ENCODE peak calls at places on chromosomes 11 and 22, in ten cellular contexts. D, Z, J, S, I, N, Y, M, G and V are unnamed samples.

GRCh38 chr11:42025404-42025803 is 566.0 kb upstream of the LRRC4C start:
- DNase-seq in N (no peak), J (no peak), M (no peak), Z (no peak), S (no peak), G (no peak), I (no peak), Y (no peak), D (no peak), V (no peak)

GRCh38 chr11:68838572-68838964 is 3.1 kb downstream of the CPT1A start:
- DNase-seq in M (peak; percentile 64), J (peak; percentile 88), G (no peak), N (no peak), D (no peak), I (no peak), S (no peak), Y (peak; percentile 74), Z (no peak), V (no peak)

GRCh38 chr11:61297341-61297740 is 2.2 kb upstream of the VWCE start:
- DNase-seq in J (no peak), S (no peak), I (no peak), N (no peak), D (no peak), Z (no peak), M (no peak), Y (no peak), G (no peak), V (no peak)

GRCh38 chr22:48581821-48582469 is 1245.7 kb downstream of the BRD1 start:
- DNase-seq in G (no peak), M (no peak), Y (no peak), Z (no peak), N (no peak), I (no peak), D (no peak), J (no peak), S (no peak), V (no peak)

GRCh38 chr22:42928969-42929837 is 72.1 kb upstream of the ARFGAP3 start:
- DNase-seq in S (peak; percentile 83), Z (no peak), M (peak; percentile 47), G (no peak), D (no peak), Y (peak; percentile 72), I (no peak), J (no peak), N (no peak), V (no peak)

GRCh38 chr22:24107668-24108067 is 73.6 kb upstream of the SUSD2 start:
- DNase-seq in S (peak; percentile 88), G (no peak), I (peak; percentile 86), D (peak; percentile 87), M (peak; percentile 93), J (peak; percentile 97), Z (peak; percentile 71), N (no peak), Y (peak; percentile 94), V (peak; percentile 97)

GRCh38 chr11:34747261-34747660 is 126.4 kb downstream of the EHF start:
- DNase-seq in M (no peak), G (no peak), D (no peak), J (no peak), Z (no peak), N (no peak), S (no peak), I (no peak), Y (no peak), V (no peak)

GRCh38 chr11:59137190-59137589 is 5.5 kb upstream of the FAM111A start:
- DNase-seq in G (no peak), N (no peak), Z (no peak), I (no peak), D (no peak), Y (no peak), S (no peak), J (no peak), M (no peak), V (no peak)

GRCh38 chr11:116885951-116886629 is 48.7 kb upstream of the APOA1 start:
- DNase-seq in G (no peak), M (no peak), D (no peak), Z (no peak), N (no peak), J (no peak), S (no peak), Y (no peak), I (no peak), V (no peak)
- TF ChIP-seq POLR2A in G (no peak), M (no peak), D (no peak), Z (no peak), N (no peak), J (no peak), S (no peak), Y (no peak), I (no peak), V (no peak)

DNA sequence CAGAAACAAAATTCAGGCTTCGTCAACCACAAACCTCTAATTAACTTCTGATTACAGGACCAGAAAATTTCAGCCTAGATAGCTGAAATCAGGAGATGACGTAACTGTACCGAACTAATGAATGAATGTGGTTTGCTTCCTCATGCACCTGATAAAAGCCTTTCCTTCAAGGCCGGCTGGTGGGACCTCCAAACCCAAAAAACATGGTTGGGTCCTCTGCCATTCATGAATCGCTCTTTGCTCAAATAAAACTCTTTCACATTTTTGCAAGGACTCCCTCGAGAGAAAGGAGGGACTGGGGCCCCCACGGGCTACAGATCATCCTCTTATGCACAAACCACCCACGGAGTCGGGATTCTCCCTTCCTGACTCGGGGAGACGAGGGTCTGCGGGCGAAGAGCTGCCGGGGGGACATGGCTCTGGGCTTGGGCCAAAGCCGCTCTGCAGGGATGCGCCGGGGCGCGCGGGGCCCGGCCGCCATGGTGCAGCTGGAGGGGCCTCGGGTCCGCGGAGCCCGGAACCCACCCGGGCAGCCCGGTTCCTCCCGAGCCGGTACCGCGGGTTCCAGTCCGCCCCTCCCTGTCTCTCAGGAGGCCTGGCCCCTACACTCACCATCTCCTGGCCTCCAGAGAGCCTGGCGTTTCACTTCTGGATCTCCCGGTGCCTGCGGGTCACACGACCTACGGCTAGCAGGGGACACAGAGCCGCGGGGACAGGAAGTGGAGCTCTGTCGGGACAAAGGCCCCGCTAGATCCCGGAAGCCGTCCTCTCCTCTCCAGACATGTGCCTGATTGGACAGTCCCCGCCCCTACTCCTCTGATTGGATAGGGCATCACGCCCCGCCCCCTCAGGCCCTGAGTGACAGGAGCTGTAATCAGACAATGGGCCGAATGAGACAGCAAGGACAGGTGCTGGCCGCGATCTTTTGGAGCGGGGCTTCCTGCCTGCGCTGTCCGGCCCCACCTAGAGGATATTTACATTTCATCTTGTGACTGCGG is at the start of gene ZNF195:
- DNase-seq in J (peak; percentile 99), N (peak; percentile 94), Y (peak; percentile 99), D (peak; percentile 95), I (peak; percentile 98), Z (peak; percentile 99), G (peak; percentile 97), S (peak; percentile 98), M (peak; percentile 97), V (peak; percentile 100)
- TF ChIP-seq CTCF in J (no peak), N (no peak), Y (no peak), D (no peak), I (no peak), Z (no peak), G (no peak), S (no peak), M (no peak), V (no peak)

GRCh38 chr11:57656936-57657289 is 649 bp upstream of the CLP1 start:
- DNase-seq in M (no peak), G (no peak), J (no peak), I (no peak), Z (no peak), Y (no peak), S (no peak), N (no peak), D (no peak), V (no peak)

GRCh38 chr11:57659669-57660068 is 2.1 kb downstream of the CLP1 start:
- DNase-seq in G (no peak), Z (no peak), S (no peak), N (no peak), Y (no peak), J (no peak), D (no peak), M (no peak), I (no peak), V (no peak)

GRCh38 chr11:57658023-57658361 is 430 bp downstream of the CLP1 start:
- DNase-seq in I (no peak), S (no peak), Y (no peak), Z (no peak), D (no peak), M (no peak), J (no peak), N (no peak), G (no peak), V (no peak)

GRCh38 chr11:57653162-57653561 is 3.5 kb upstream of the YPEL4 start:
- DNase-seq in D (no peak), J (no peak), N (no peak), Z (no peak), Y (no peak), M (no peak), S (no peak), I (no peak), G (no peak), V (no peak)

DNA sequence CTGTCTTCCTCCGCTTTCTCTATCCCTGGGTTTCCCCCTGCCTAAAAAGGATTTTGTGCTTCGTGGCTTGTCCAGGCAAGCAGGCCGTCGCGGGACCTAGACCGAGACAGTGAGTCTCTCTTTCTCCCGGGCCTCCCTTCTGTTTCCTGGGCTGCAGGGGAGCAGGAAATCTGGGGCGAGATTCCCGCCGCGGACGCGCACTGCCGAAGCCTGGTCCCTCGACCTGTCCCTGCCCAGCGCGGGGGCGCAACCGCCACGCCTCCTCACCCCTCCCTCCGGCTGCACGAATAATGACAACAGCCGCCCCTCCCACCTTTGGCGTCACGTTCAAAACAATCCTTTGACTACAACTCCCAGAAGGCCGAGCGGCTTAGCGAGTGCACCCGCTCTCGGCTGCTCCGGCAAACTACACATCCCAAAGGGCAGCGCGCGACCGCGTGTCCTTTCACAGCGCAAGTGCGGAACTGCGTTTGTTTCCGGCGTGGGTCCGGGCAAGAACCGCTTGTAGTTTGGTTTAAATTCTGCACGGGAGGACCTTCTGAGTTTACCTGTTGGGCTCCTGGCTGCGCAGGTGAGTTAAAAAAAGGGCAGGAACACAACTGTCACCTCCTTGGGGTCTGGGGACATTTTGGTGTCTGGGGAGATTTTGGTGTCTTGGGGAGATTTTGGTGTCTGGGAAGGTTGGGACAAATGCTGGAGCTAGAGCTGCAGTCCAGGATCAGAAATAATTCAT is at the start of gene CLP1:
- DNase-seq in N (peak; percentile 97), I (peak; percentile 99), Z (peak; percentile 100), D (peak; percentile 99), S (peak; percentile 100), Y (peak; percentile 99), G (peak; percentile 98), J (peak; percentile 99), M (peak; percentile 99), V (peak; percentile 100)
- TF ChIP-seq POLR2A in N (peak; percentile 81), I (peak; percentile 85), Z (peak; percentile 76), D (peak; percentile 80), S (no peak), Y (peak; percentile 67), G (no peak), J (peak; percentile 68), M (peak; percentile 86), V (peak; percentile 19)

GRCh38 chr11:132284048-132284447 is 913.6 kb downstream of the NTM start:
- DNase-seq in Y (no peak), S (no peak), Z (no peak), D (no peak), G (no peak), J (no peak), I (no peak), M (no peak), N (no peak), V (no peak)

GRCh38 chr11:132284611-132285010 is 914.2 kb downstream of the NTM start:
- DNase-seq in Y (no peak), D (no peak), G (no peak), S (no peak), Z (no peak), M (no peak), I (no peak), N (no peak), J (no peak), V (no peak)

GRCh38 chr11:132278801-132279574 is 908.6 kb downstream of the NTM start:
- DNase-seq in Y (no peak), S (no peak), M (no peak), G (no peak), D (no peak), Z (no peak), I (no peak), J (no peak), N (no peak), V (no peak)
- TF ChIP-seq CTCF in Y (peak; percentile 35), S (no peak), M (no peak), G (no peak), D (no peak), Z (no peak), I (peak; percentile 32), J (no peak), N (no peak), V (no peak)